ENCODE peak calls at places on chromosomes 4 and X, in six cellular contexts. One of them, this sample, is unnamed. For H3K4me1 and H3K9me3, the result is how much of the 10 kb centered on the place peaks cover.

GRCh38 chr4:83062748-83063147 is 27.8 kb downstream of the COPS4 start:
- DNase-seq in tibial artery: no peak
- DNase-seq in mammary epithelial cell: no peak
- DNase-seq in heart right ventricle: no peak
- DNase-seq in tibial nerve: no peak
- DNase-seq in PC-3: no peak
- DNase-seq in this sample: no peak

GRCh38 chr4:28811025-28811424 is 1909.1 kb upstream of the PCDH7 start:
- DNase-seq in mammary epithelial cell: no peak
- DNase-seq in PC-3: no peak
- DNase-seq in tibial artery: no peak
- DNase-seq in tibial nerve: no peak
- DNase-seq in heart right ventricle: no peak
- DNase-seq in this sample: no peak

GRCh38 chr4:83207497-83208105 is 77.0 kb downstream of the COQ2 start:
- DNase-seq in heart right ventricle: no peak
- DNase-seq in tibial nerve: no peak
- DNase-seq in mammary epithelial cell: peak
- DNase-seq in tibial artery: no peak
- DNase-seq in PC-3: peak
- DNase-seq in this sample: no peak

GRCh38 chrX:100647739-100648138 is 3.7 kb downstream of the SRPX2 start:
- DNase-seq in heart right ventricle: no peak
- DNase-seq in PC-3: peak
- DNase-seq in mammary epithelial cell: no peak
- DNase-seq in tibial nerve: no peak
- DNase-seq in tibial artery: no peak
- DNase-seq in this sample: no peak

GRCh38 chr4:108107729-108108382 is 60.9 kb downstream of the LEF1 start:
- DNase-seq in tibial artery: no peak
- DNase-seq in PC-3: no peak
- DNase-seq in tibial nerve: no peak
- DNase-seq in heart right ventricle: no peak
- DNase-seq in mammary epithelial cell: no peak
- DNase-seq in this sample: no peak

GRCh38 chrX:40097101-40097491 is 662 bp downstream of the BCOR start:
- DNase-seq in PC-3: no peak
- DNase-seq in mammary epithelial cell: no peak
- DNase-seq in tibial artery: no peak
- DNase-seq in tibial nerve: no peak
- DNase-seq in heart right ventricle: peak
- DNase-seq in this sample: no peak

GRCh38 chr4:127239902-127240575 is 392.7 kb upstream of the INTU start:
- DNase-seq in mammary epithelial cell: no peak
- DNase-seq in PC-3: no peak
- DNase-seq in heart right ventricle: no peak
- DNase-seq in tibial artery: no peak
- DNase-seq in tibial nerve: no peak
- DNase-seq in this sample: no peak

GRCh38 chrX:42505057-42505456 is 272.9 kb downstream of the PPP1R2C start:
- DNase-seq in tibial nerve: no peak
- DNase-seq in heart right ventricle: no peak
- DNase-seq in PC-3: no peak
- DNase-seq in mammary epithelial cell: no peak
- DNase-seq in tibial artery: no peak
- DNase-seq in this sample: no peak

GRCh38 chr4:99640676-99641075 is 17.0 kb downstream of the C4orf54 start:
- DNase-seq in tibial artery: no peak
- DNase-seq in PC-3: peak
- DNase-seq in heart right ventricle: no peak
- DNase-seq in mammary epithelial cell: peak
- DNase-seq in tibial nerve: no peak
- DNase-seq in this sample: no peak

GRCh38 chr4:108783666-108784463 is 21.0 kb upstream of the ETNPPL start:
- DNase-seq in mammary epithelial cell: no peak
- DNase-seq in tibial artery: no peak
- DNase-seq in PC-3: peak
- DNase-seq in tibial nerve: no peak
- DNase-seq in heart right ventricle: no peak
- DNase-seq in this sample: no peak

GRCh38 chr4:146132445-146132844 is 43.1 kb upstream of the LSM6 start:
- DNase-seq in PC-3: no peak
- DNase-seq in mammary epithelial cell: peak
- DNase-seq in tibial artery: no peak
- DNase-seq in heart right ventricle: no peak
- DNase-seq in tibial nerve: no peak
- DNase-seq in this sample: no peak

GRCh38 chrX:135328421-135329005 is 19.2 kb downstream of the ETDC start:
- DNase-seq in tibial nerve: no peak
- DNase-seq in tibial artery: no peak
- DNase-seq in PC-3: no peak
- DNase-seq in heart right ventricle: no peak
- DNase-seq in mammary epithelial cell: peak
- DNase-seq in this sample: no peak

GRCh38 chrX:118047446-118048186 is 69.0 kb downstream of the KLHL13 start:
- DNase-seq in heart right ventricle: no peak
- DNase-seq in tibial artery: no peak
- DNase-seq in PC-3: no peak
- DNase-seq in tibial nerve: no peak
- DNase-seq in mammary epithelial cell: no peak
- DNase-seq in this sample: no peak

DNA sequence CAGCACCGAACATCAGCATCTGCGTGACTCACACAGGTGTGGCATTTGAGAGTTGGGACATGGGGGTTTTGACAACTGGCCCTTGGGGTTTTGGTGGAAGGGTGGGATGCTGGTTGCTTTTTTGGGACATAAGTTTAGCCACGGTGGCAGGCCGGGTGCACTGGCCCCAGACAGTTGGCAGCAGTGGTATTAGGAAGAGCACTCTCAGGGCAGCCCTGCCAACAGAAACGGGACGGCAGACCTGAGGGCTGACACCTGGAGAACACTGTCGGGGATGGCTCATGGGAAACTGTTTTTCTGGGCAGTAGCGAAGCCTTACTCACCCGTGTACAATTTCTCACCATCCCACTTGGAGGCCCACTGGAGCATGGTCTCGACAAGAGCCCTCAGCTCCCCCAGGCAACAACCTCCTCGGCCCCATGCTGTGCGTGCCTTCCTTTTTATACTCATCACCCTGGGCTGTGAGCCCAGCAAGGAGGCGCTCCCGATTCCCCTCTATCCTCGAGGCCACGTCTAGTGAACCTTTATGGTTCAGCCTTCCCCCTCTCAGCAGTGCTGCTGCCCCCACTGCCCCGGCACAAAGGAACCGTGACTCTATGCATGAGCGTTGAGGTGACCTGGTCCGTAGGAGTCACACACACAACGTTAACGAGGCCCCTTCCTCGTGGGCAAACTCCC is 30.6 kb downstream of the WDR1 start:
- DNase-seq in mammary epithelial cell: no peak
- DNase-seq in PC-3: no peak
- DNase-seq in tibial artery: peak
- DNase-seq in heart right ventricle: no peak
- DNase-seq in tibial nerve: no peak
- DNase-seq in this sample: no peak
- H3K27ac ChIP-seq in mammary epithelial cell: no peak
- H3K27ac ChIP-seq in PC-3: no peak
- H3K27ac ChIP-seq in tibial artery: no peak
- H3K27ac ChIP-seq in heart right ventricle: peak
- H3K27ac ChIP-seq in tibial nerve: no peak
- H3K27ac ChIP-seq in this sample: no peak

GRCh38 chr4:6916587-6917444 is 7.2 kb downstream of the TBC1D14 start:
- DNase-seq in tibial artery: no peak
- DNase-seq in PC-3: no peak
- DNase-seq in mammary epithelial cell: peak
- DNase-seq in tibial nerve: no peak
- DNase-seq in heart right ventricle: no peak
- DNase-seq in this sample: no peak

GRCh38 chr4:6915041-6916005 is 5.7 kb downstream of the TBC1D14 start:
- DNase-seq in PC-3: no peak
- DNase-seq in heart right ventricle: no peak
- DNase-seq in tibial artery: no peak
- DNase-seq in mammary epithelial cell: no peak
- DNase-seq in tibial nerve: no peak
- DNase-seq in this sample: no peak

GRCh38 chr4:6917445-6918241 is 8.0 kb downstream of the TBC1D14 start:
- DNase-seq in tibial nerve: peak
- DNase-seq in PC-3: peak
- DNase-seq in heart right ventricle: peak
- DNase-seq in mammary epithelial cell: no peak
- DNase-seq in tibial artery: no peak
- DNase-seq in this sample: no peak

GRCh38 chr4:6914448-6914847 is 4.8 kb downstream of the TBC1D14 start:
- DNase-seq in heart right ventricle: no peak
- DNase-seq in mammary epithelial cell: no peak
- DNase-seq in tibial artery: no peak
- DNase-seq in tibial nerve: no peak
- DNase-seq in PC-3: no peak
- DNase-seq in this sample: no peak

GRCh38 chr4:6916069-6916586 is 6.5 kb downstream of the TBC1D14 start:
- DNase-seq in tibial artery: no peak
- DNase-seq in heart right ventricle: no peak
- DNase-seq in tibial nerve: no peak
- DNase-seq in PC-3: no peak
- DNase-seq in mammary epithelial cell: no peak
- DNase-seq in this sample: no peak
- H3K4me1 ChIP-seq in tibial artery: under half
- H3K4me1 ChIP-seq in heart right ventricle: half or more
- H3K4me1 ChIP-seq in tibial nerve: under half
- H3K4me1 ChIP-seq in PC-3: under half
- H3K4me1 ChIP-seq in mammary epithelial cell: under half
- H3K4me1 ChIP-seq in this sample: under half

DNA sequence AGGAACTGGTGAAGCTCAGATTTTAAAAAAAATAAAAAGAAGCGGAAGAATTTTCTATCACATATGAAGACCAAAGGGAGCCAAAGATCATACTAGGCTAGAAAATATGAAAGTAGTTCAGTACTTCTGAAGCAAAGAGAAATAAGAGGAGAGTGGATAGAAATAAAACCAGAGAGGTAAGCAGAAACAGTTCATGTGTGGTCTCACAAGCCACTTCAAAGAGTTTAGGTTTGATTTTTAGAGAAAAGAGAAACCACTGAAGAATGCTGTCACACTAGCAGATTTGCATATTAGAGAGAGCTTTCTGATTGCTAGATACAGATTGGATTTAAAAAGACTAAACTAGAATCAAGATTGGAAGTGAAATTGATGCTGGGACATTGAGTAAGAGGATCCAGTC is 51.7 kb downstream of the GABRA3 start:
- DNase-seq in tibial nerve: no peak
- DNase-seq in heart right ventricle: no peak
- DNase-seq in tibial artery: no peak
- DNase-seq in PC-3: no peak
- DNase-seq in mammary epithelial cell: no peak
- DNase-seq in this sample: no peak
- H3K9me3 ChIP-seq in tibial nerve: under half
- H3K9me3 ChIP-seq in heart right ventricle: under half
- H3K9me3 ChIP-seq in tibial artery: under half
- H3K9me3 ChIP-seq in PC-3: under half
- H3K9me3 ChIP-seq in mammary epithelial cell: under half
- H3K9me3 ChIP-seq in this sample: under half

GRCh38 chrX:77603635-77604336 is 156.6 kb downstream of the FGF16 start:
- DNase-seq in mammary epithelial cell: no peak
- DNase-seq in PC-3: no peak
- DNase-seq in heart right ventricle: no peak
- DNase-seq in tibial artery: no peak
- DNase-seq in tibial nerve: no peak
- DNase-seq in this sample: no peak
- H3K27ac ChIP-seq in mammary epithelial cell: no peak
- H3K27ac ChIP-seq in PC-3: no peak
- H3K27ac ChIP-seq in heart right ventricle: no peak
- H3K27ac ChIP-seq in tibial artery: no peak
- H3K27ac ChIP-seq in tibial nerve: no peak
- H3K27ac ChIP-seq in this sample: no peak